ENCODE peak calls at places on chromosomes 11 and 22, in six cellular contexts. S is ovary, L is fibroblast of villous mesenchyme, E is tibial artery, A is PC-3, K is foreskin fibroblast. X is an unnamed sample.
A peak's percentile ranks its signal among the peaks of the same experiment; 100 is the strongest.

GRCh38 chr22:17106785-17107546 is 14.2 kb downstream of the TMEM121B start:
- DNase-seq in A (no peak), L (no peak), S (no peak), E (peak; percentile 46), K (no peak), X (peak; percentile 49)

GRCh38 chr11:73317373-73317772 is 9.3 kb downstream of the ARHGEF17 start:
- DNase-seq in K (no peak), S (no peak), E (peak; percentile 86), A (no peak), L (no peak), X (peak; percentile 78)

GRCh38 chr11:116432301-116432700 is 340.5 kb downstream of the BUD13 start:
- DNase-seq in K (no peak), S (no peak), A (no peak), E (no peak), L (no peak), X (no peak)

GRCh38 chr22:25900880-25901279 is 158.9 kb downstream of the MYO18B start:
- DNase-seq in K (no peak), A (no peak), L (no peak), E (no peak), S (no peak), X (no peak)

GRCh38 chr22:20508815-20509271 is 1.4 kb downstream of the MED15 start:
- DNase-seq in S (no peak), L (peak; percentile 36), K (no peak), A (no peak), E (no peak), X (no peak)

GRCh38 chr11:127056338-127056971 is 55.9 kb upstream of the KIRREL3 start:
- DNase-seq in L (no peak), S (no peak), A (no peak), E (no peak), K (peak; percentile 10), X (no peak)

GRCh38 chr22:44163536-44163935 is 17.2 kb upstream of the PARVG start:
- DNase-seq in L (no peak), A (no peak), K (no peak), E (no peak), S (no peak), X (no peak)

GRCh38 chr22:19995611-19996339 is 20.8 kb downstream of the ARVCF start:
- DNase-seq in S (no peak), A (no peak), L (peak; percentile 34), E (peak; percentile 60), K (no peak), X (peak; percentile 74)

GRCh38 chr11:11842426-11843008 is 745 bp downstream of the USP47 start:
- DNase-seq in E (peak; percentile 65), S (no peak), L (peak; percentile 92), A (peak; percentile 66), K (peak; percentile 68), X (no peak)

GRCh38 chr11:45289369-45289768 is 3.2 kb upstream of the SYT13 start:
- DNase-seq in S (no peak), E (no peak), L (peak; percentile 20), K (peak; percentile 69), A (peak; percentile 60), X (no peak)

GRCh38 chr11:95466406-95466805 is 235.4 kb upstream of the SESN3 start:
- DNase-seq in A (no peak), L (no peak), K (no peak), E (no peak), S (no peak), X (no peak)

GRCh38 chr11:10584071-10584501 is 15.6 kb upstream of the LYVE1 start:
- DNase-seq in K (no peak), L (peak; percentile 85), A (no peak), S (peak; percentile 65), E (no peak), X (no peak)

GRCh38 chr11:1834791-1835670 is at the start of gene SYT8:
- DNase-seq in K (no peak), S (no peak), A (no peak), L (no peak), E (no peak), X (no peak)

GRCh38 chr11:66267379-66268209 is 845 bp upstream of the RAB1B start:
- DNase-seq in L (peak; percentile 88), K (peak; percentile 87), A (peak; percentile 81), E (peak; percentile 90), S (peak; percentile 91), X (peak; percentile 88)
- TF ChIP-seq CTCF in L (peak; percentile 5), K (no peak), A (no peak), E (peak; percentile 21), S (peak; percentile 44), X (no peak)

DNA sequence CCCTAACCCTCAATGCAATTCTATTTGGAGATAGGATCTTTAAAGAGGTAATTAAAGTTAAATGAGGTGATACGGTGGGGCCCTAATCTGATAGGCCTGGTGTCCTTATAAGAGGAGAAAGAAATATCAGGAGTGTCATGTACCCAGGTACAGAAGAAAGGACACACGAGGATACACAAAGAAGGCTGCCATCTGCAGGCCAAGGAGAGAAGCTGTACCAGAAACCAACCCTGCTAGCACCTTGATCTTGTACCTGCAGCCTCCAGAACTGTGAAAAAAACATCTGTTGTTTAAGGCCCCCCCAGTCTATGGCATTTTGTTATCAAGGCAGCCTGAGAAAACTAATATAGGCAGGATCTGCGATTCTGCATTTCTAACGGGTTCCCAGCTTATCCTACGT is 44.2 kb downstream of the FBXO7 start:
- DNase-seq in E (no peak), S (no peak), A (peak; percentile 6), K (no peak), L (no peak), X (no peak)
- TF ChIP-seq CTCF in E (no peak), S (no peak), A (peak; percentile 41), K (no peak), L (peak; percentile 24), X (no peak)

DNA sequence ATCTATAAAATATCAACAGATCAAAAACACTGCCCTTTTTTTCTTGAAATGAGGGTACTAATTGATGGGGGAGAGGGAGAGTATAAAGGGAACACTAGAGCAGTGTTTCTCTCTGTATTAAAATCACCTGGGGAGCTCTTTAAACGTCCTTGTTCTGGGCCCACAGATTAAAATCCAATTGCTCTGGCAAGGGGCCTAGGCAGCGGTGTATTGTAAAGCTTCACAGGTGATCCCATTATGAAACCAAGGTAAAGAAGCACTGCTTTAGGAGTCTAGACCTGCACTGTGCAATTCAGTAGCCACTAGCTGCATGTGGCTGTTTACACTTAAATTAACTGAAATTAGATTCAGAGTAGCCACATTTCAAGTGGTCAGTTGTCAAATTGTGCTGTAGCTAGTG is 3.0 kb downstream of the AQP11 start:
- DNase-seq in L (no peak), S (no peak), A (no peak), E (no peak), K (no peak), X (no peak)
- TF ChIP-seq CTCF in L (no peak), S (no peak), A (no peak), E (no peak), K (no peak), X (no peak)

DNA sequence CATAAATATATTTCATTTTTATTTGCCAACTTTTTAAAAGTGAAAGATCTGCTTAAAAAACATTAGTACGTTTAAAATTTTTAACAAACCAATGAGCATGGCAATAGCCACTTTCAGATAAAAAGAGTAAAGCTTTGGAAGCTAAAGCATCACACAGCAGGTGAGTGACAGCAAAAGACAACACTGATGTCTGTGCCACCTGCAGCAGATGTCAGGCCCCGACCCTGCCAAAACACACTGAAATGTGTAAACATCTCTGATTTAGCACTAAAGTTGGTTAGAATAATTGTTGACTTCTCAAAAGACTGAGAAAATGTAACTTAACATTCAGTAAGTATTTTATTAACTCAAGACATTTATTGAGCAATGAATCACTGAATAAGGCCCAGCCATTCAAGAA is 232.9 kb downstream of the DLG2 start:
- DNase-seq in K (no peak), S (no peak), L (no peak), E (no peak), A (no peak), X (no peak)
- TF ChIP-seq CTCF in K (no peak), S (no peak), L (no peak), E (no peak), A (no peak), X (no peak)

DNA sequence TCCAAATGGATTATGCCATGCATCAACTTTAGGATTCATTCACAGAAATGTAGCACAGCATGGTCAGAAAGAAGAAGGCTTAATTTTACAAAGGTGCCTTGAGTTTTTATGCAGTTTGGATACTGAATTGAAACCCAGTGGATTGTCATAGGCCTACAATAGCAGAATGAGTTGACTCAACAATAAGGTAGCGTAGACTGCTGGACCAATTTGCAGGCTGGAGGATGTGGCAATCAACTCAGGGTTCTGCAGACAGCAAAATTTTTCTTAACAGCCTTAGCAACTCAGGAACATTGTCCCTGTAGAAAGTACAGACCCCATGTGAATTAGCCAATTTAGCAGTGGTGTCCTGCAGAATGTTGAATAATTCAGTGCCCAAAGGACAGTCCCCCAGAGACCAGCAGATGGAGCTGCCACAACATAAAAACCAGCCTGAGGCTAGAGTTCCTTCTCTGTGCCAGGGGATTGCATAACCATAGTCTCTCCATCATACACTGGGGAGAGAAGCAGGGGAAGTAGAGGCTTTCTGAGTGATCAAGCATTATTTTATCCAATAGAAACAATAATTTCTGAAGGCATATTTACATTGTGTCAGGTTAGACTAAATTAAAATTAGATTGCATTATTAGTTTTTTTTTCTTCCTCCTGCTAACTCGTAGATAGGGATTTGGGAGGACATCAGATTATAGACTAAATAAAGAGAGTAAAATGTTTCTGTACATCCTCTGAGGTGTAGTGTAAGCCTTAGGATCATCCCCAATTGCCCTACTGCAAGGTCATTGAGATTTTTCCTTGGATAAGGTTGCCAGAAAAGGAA is 20.3 kb upstream of the MRPL17 start:
- DNase-seq in L (peak; percentile 74), S (no peak), E (peak; percentile 59), A (peak; percentile 76), K (peak; percentile 63), X (peak; percentile 51)
- TF ChIP-seq CTCF in L (peak; percentile 74), S (no peak), E (peak; percentile 58), A (peak; percentile 77), K (peak; percentile 65), X (peak; percentile 50)

GRCh38 chr11:47550288-47551052 is 2.5 kb downstream of the CELF1 start:
- DNase-seq in E (no peak), S (peak; percentile 10), L (peak; percentile 33), A (no peak), K (no peak), X (no peak)

GRCh38 chr11:47552581-47553416 is at the start of gene CELF1:
- DNase-seq in K (peak; percentile 87), L (peak; percentile 87), E (peak; percentile 88), A (peak; percentile 89), S (peak; percentile 93), X (peak; percentile 99)

GRCh38 chr11:47551086-47551485 is 1.8 kb downstream of the CELF1 start:
- DNase-seq in K (no peak), S (no peak), L (peak; percentile 36), E (no peak), A (peak; percentile 45), X (no peak)

GRCh38 chr11:47552086-47552580 is 799 bp downstream of the CELF1 start:
- DNase-seq in E (no peak), L (peak; percentile 58), A (peak; percentile 25), S (no peak), K (no peak), X (peak; percentile 56)

DNA sequence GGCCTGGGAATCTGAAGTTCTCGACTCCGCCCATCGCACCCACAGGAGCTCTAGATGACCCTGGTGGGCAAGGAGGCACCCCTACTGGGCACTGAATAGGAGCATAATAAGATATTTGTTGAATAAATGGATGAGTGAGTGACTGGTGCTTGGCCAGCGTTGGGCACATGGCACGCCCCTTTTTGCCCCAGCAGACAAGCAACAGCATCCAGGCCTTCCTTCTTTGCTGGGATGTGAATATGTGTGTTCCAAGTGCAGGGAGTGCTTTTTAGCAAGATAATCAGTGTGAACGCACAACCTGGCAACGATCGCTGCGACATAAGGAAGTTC is 450 bp upstream of the CELF1 start:
- DNase-seq in K (peak; percentile 52), L (no peak), E (peak; percentile 42), S (no peak), A (no peak), X (no peak)
- TF ChIP-seq CTCF in K (peak; percentile 1), L (no peak), E (no peak), S (no peak), A (no peak), X (no peak)